ENCODE peak calls at places on chromosomes 1 and 21, in seven cellular contexts. M is sciatic nerve; I is NCI-H2029 treated with DMSO at 0.1 percent for 48 hours; P is activated B cell treated with CpG ODN at 0.5 μM for 24 hours; X is stimulated activated CD4-positive, alpha-beta T cell treated with anti-CD3 and anti-CD28 coated beads, Interleukin-1b, Interleukin-23, amount 100 ng/mL, for 4 hours; L is NCI-H1092 treated with DMSO at 0.1 percent for 48 hours; F is caudate nucleus. C is an unnamed sample.

GRCh38 chr1:204157942-204158341 is 6.1 kb upstream of the ETNK2 start:
- DNase-seq in M (no peak), I (no peak), P (no peak), X (no peak), L (no peak), F (no peak), C (no peak)

GRCh38 chr1:38527373-38527966 is 332.1 kb downstream of the RRAGC start:
- DNase-seq in M (no peak), I (no peak), P (peak; percentile 34), X (peak; percentile 47), L (no peak), F (no peak), C (peak; percentile 82)

GRCh38 chr1:206772228-206773002 is at the start of gene IL10:
- DNase-seq in M (no peak), I (no peak), P (no peak), X (no peak), L (no peak), F (no peak), C (no peak)

GRCh38 chr21:25563399-25564116 is 43.7 kb downstream of the MRPL39 start:
- DNase-seq in M (no peak), I (no peak), P (no peak), X (no peak), L (no peak), F (no peak), C (no peak)

GRCh38 chr1:227002531-227003049 is 62.5 kb downstream of the COQ8A start:
- DNase-seq in M (no peak), I (no peak), P (no peak), X (no peak), L (no peak), F (no peak), C (no peak)

GRCh38 chr1:96991261-96991660 is 269.7 kb downstream of the PTBP2 start:
- DNase-seq in M (no peak), I (no peak), P (no peak), X (no peak), L (no peak), F (no peak), C (no peak)

GRCh38 chr1:235908742-235909520 is 42.2 kb upstream of the LYST start:
- DNase-seq in M (no peak), I (no peak), P (no peak), X (no peak), L (no peak), F (no peak), C (no peak)

GRCh38 chr1:105100102-105100501 is 1350.4 kb downstream of the AMY1C start:
- DNase-seq in M (no peak), I (peak; percentile 57), P (no peak), X (no peak), L (peak; percentile 81), F (no peak), C (no peak)

GRCh38 chr1:55589656-55590297 is 374.6 kb upstream of the USP24 start:
- DNase-seq in M (no peak), I (no peak), P (no peak), X (no peak), L (no peak), F (no peak), C (no peak)

GRCh38 chr21:45591619-45592207 is 49.5 kb upstream of the SLC19A1 start:
- DNase-seq in M (peak; percentile 30), I (no peak), P (peak; percentile 12), X (no peak), L (no peak), F (no peak), C (no peak)

GRCh38 chr1:92768915-92769314 is 16.0 kb downstream of the EVI5 start:
- DNase-seq in M (no peak), I (no peak), P (no peak), X (no peak), L (no peak), F (no peak), C (no peak)

GRCh38 chr1:65339866-65340483 is 30.6 kb downstream of the DNAJC6 start:
- DNase-seq in M (no peak), I (no peak), P (no peak), X (no peak), L (no peak), F (no peak), C (no peak)

GRCh38 chr1:65027699-65028358 is 61.5 kb upstream of the JAK1 start:
- DNase-seq in M (peak; percentile 66), I (peak; percentile 87), P (no peak), X (no peak), L (no peak), F (no peak), C (no peak)

GRCh38 chr21:33109574-33110339 is 39.8 kb downstream of the OLIG1 start:
- DNase-seq in M (no peak), I (no peak), P (no peak), X (no peak), L (no peak), F (no peak), C (no peak)

GRCh38 chr1:172394167-172394751 is 26.2 kb upstream of the C1orf105 start:
- DNase-seq in M (no peak), I (no peak), P (peak; percentile 36), X (peak; percentile 45), L (no peak), F (no peak), C (peak; percentile 55)

GRCh38 chr1:228804640-228805413 is 69.5 kb downstream of the RHOU start:
- DNase-seq in M (no peak), I (peak; percentile 51), P (no peak), X (no peak), L (peak; percentile 53), F (no peak), C (no peak)

GRCh38 chr1:37778654-37779053 is 13.7 kb upstream of the EPHA10 start:
- DNase-seq in M (no peak), I (no peak), P (no peak), X (no peak), L (no peak), F (no peak), C (no peak)

GRCh38 chr1:55916480-55916879 is 662.9 kb downstream of the PLPP3 start:
- DNase-seq in M (no peak), I (no peak), P (no peak), X (no peak), L (no peak), F (no peak), C (no peak)

GRCh38 chr21:45460611-45461368 is 55.8 kb downstream of the COL18A1 start:
- DNase-seq in M (no peak), I (no peak), P (no peak), X (no peak), L (no peak), F (no peak), C (no peak)

GRCh38 chr1:9321480-9321849 is 28.8 kb downstream of the SPSB1 start:
- DNase-seq in M (no peak), I (no peak), P (no peak), X (no peak), L (no peak), F (no peak), C (no peak)

GRCh38 chr1:29924017-29924431 is 687.7 kb downstream of the PTPRU start:
- DNase-seq in M (no peak), I (peak; percentile 62), P (no peak), X (no peak), L (no peak), F (no peak), C (no peak)

GRCh38 chr1:201268604-201269151 is 14.6 kb upstream of the PKP1 start:
- DNase-seq in M (no peak), I (no peak), P (no peak), X (no peak), L (peak; percentile 19), F (no peak), C (no peak)

C was measured in GM13976.